ENCODE peak calls at places on chromosomes 7 and 10, in four cellular contexts. Y, V, K and O are unnamed samples.

GRCh38 chr7:159118220-159118595 is 26.5 kb downstream of the VIPR2 start:
- DNase-seq in V (no peak), Y (no peak), K (peak), O (no peak)

GRCh38 chr7:94394058-94394398 is 667 bp upstream of the COL1A2 start:
- DNase-seq in K (peak), V (no peak), Y (no peak), O (peak)

GRCh38 chr7:99707096-99707495 is 27.3 kb upstream of the CYP3A5 start:
- DNase-seq in Y (no peak), K (no peak), V (no peak), O (no peak)

GRCh38 chr10:121613456-121613855 is 15.2 kb upstream of the FGFR2 start:
- DNase-seq in V (no peak), Y (no peak), K (no peak), O (peak)

GRCh38 chr7:100215895-100216294 is 3.9 kb upstream of the PVRIG start:
- DNase-seq in V (no peak), K (no peak), Y (peak), O (no peak)

GRCh38 chr10:34420795-34421194 is 394.3 kb downstream of the PARD3 start:
- DNase-seq in K (no peak), V (no peak), Y (no peak), O (no peak)

GRCh38 chr7:3082831-3083230 is 39.2 kb upstream of the CARD11 start:
- DNase-seq in K (no peak), Y (no peak), V (no peak), O (no peak)

GRCh38 chr10:31404640-31405039 is 85.6 kb downstream of the ZEB1 start:
- DNase-seq in Y (no peak), K (no peak), V (no peak), O (no peak)

GRCh38 chr10:117266400-117266799 is 25.5 kb downstream of the SLC18A2 start:
- DNase-seq in Y (no peak), K (no peak), V (no peak), O (no peak)

GRCh38 chr7:106358103-106358663 is 73.4 kb upstream of the NAMPT start:
- DNase-seq in Y (no peak), V (no peak), K (no peak), O (no peak)

GRCh38 chr7:5425507-5426225 is 2.0 kb upstream of the TNRC18 start:
- DNase-seq in K (peak), V (peak), Y (peak), O (no peak)

GRCh38 chr10:46550076-46550790 is 6.2 kb downstream of the GPRIN2 start:
- DNase-seq in V (peak), K (peak), Y (no peak), O (peak)

GRCh38 chr10:61039868-61040267 is 95.9 kb upstream of the RHOBTB1 start:
- DNase-seq in V (no peak), Y (no peak), K (no peak), O (no peak)

GRCh38 chr10:71512794-71513379 is 116.2 kb downstream of the CDH23 start:
- DNase-seq in Y (no peak), V (no peak), K (no peak), O (no peak)

GRCh38 chr7:157005456-157006204 is 4.8 kb downstream of the MNX1 start:
- DNase-seq in V (peak), K (peak), Y (no peak), O (no peak)

GRCh38 chr10:108230478-108231170 is 1066.1 kb upstream of the SORCS1 start:
- DNase-seq in V (no peak), Y (no peak), K (no peak), O (no peak)

GRCh38 chr7:134899729-134900128 is 86.6 kb upstream of the AGBL3 start:
- DNase-seq in V (no peak), Y (no peak), K (no peak), O (no peak)

GRCh38 chr7:100914879-100915442 is 19.3 kb upstream of the ACHE start:
- DNase-seq in V (no peak), K (no peak), Y (no peak), O (no peak)

GRCh38 chr7:13449460-13449859 is 540.0 kb downstream of the ETV1 start:
- DNase-seq in V (no peak), Y (no peak), K (no peak), O (no peak)

GRCh38 chr10:26269754-26270153 is 53.2 kb downstream of the GAD2 start:
- DNase-seq in Y (no peak), K (no peak), V (no peak), O (no peak)
- TF ChIP-seq CTCF in Y (no peak), K (no peak), V (no peak), O (peak)

GRCh38 chr7:2000801-2001321 is 231.9 kb downstream of the MAD1L1 start:
- DNase-seq in Y (no peak), V (no peak), K (peak), O (peak)
- TF ChIP-seq CTCF in Y (no peak), V (no peak), K (no peak), O (no peak)

GRCh38 chr7:85186083-85186520 is 754 bp downstream of the SEMA3D start:
- DNase-seq in V (peak), K (peak), Y (no peak), O (peak)

GRCh38 chr7:85185355-85186082 is 1.3 kb downstream of the SEMA3D start:
- DNase-seq in V (peak), K (peak), Y (peak), O (peak)

GRCh38 chr7:85186521-85187241 is at the start of gene SEMA3D:
- DNase-seq in Y (peak), K (peak), V (peak), O (peak)

DNA sequence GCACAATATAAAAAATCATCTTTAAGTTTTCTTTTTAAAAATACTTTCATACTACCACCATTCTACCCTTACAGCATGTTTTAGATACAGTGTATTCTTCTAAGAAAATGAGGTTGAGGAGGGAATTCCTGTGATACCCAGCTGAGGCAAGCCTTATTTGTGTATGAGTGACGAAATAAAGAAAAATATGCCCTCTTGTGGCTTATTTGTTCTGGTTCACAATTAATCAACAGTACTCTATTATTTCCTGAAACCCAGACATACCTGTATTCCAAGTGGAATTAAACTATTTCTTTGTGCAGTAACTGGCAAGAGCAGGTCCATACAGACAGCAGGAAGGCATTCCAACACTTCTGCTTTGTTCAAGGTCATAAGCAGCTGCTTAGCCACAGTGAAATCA is 4.5 kb upstream of the SEMA3D start:
- DNase-seq in Y (no peak), V (no peak), K (no peak), O (no peak)
- TF ChIP-seq CTCF in Y (peak), V (no peak), K (no peak), O (peak)

GRCh38 chr7:92245487-92246362 is at the start of the genes ANKIB1 and KRIT1:
- DNase-seq in K (peak), V (peak), Y (peak), O (peak)
- TF ChIP-seq CTCF in K (no peak), V (no peak), Y (no peak), O (peak)

DNA sequence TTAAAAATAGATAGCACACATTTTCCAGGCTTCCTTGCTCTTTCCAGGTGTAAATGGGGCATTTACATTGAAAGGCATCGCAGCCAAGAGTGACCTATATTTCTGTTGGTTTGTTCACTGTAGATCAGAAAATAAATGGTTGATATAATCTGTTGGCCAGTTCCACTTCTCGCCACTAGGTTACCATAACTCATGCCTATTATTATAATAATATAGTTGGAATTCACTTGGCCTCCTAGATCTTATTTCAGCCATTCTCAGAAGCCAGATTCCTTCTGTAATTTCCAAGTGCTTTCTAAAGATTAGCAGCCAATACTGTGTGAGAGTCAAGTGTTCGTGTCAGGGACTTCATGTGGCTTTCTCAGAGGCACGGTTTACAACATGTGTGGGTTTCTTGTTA is 179.5 kb downstream of the DNAH11 start:
- DNase-seq in V (no peak), K (no peak), Y (no peak), O (no peak)
- TF ChIP-seq CTCF in V (peak), K (no peak), Y (no peak), O (peak)

DNA sequence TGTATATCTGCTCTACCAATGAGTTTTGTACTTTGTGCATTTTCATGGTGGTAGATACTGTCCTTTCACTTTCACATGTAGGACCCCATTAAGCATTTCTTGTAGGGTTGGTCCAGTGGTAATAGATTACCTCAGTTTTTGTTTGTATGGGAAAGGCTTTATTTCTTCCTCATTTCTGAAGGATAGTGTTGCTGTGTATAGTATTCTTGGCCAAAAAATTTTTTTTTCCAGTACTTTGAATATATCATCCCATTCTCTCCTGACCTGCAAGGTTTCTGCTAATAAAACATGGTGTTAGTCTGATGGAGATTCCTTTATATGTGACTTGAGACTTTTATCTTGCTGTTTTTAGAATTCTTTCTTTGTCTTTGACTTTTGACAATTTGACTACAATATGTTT is 12.0 kb downstream of the GIMAP8 start:
- DNase-seq in V (no peak), K (no peak), Y (no peak), O (no peak)
- TF ChIP-seq CTCF in V (no peak), K (no peak), Y (no peak), O (no peak)

GRCh38 chr7:83594076-83594475 is 54.9 kb downstream of the SEMA3E start:
- DNase-seq in V (no peak), K (no peak), Y (no peak), O (no peak)

GRCh38 chr7:83603644-83604043 is 45.3 kb downstream of the SEMA3E start:
- DNase-seq in K (no peak), Y (no peak), V (no peak), O (no peak)

GRCh38 chr7:83599131-83599530 is 49.8 kb downstream of the SEMA3E start:
- DNase-seq in V (no peak), K (no peak), Y (no peak), O (no peak)
- TF ChIP-seq CTCF in V (no peak), K (no peak), Y (no peak), O (no peak)

DNA sequence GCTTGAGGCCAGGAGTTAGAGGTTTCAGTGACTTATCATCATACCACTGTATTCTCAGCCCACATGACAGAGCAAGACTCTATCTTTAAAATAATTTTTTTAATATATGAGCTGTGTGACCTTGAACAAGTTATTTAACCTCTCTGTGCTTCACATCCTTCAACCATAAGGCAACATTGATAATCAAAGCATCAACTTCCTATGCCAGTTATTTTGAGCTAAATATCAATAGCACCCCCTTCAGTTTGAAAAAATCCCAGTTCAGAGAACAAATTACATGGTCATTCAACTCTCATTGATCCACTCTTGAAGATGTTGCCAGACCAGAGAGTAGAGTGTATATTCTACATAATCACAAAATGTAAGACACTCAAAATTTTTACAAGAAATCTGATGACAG is 53.0 kb downstream of the ASNS start:
- DNase-seq in V (no peak), Y (no peak), K (no peak), O (no peak)
- TF ChIP-seq CTCF in V (no peak), Y (no peak), K (no peak), O (peak)

GRCh38 chr7:155398944-155399343 is 59.0 kb upstream of the EN2 start:
- DNase-seq in K (no peak), V (no peak), Y (no peak), O (no peak)
- TF ChIP-seq CTCF in K (no peak), V (no peak), Y (no peak), O (peak)